ENCODE peak calls at places on chromosome 9, in four cellular contexts. O, S, Y and Z are unnamed samples.

GRCh38 chr9:70043689-70044449 is at the start of gene MAMDC2:
- DNase-seq in S (peak; percentile 77), O (peak; percentile 27), Y (peak; percentile 83), Z (peak; percentile 76)

GRCh38 chr9:114697951-114698351 is 16.0 kb upstream of the TEX48 start:
- DNase-seq in S (no peak), O (no peak), Y (no peak), Z (no peak)

GRCh38 chr9:5269249-5269715 is 35.2 kb downstream of the RLN2 start:
- DNase-seq in O (no peak), Y (no peak), S (no peak), Z (no peak)

GRCh38 chr9:13728917-13729811 is 449.7 kb upstream of the MPDZ start:
- DNase-seq in O (no peak), Y (no peak), S (no peak), Z (no peak)

GRCh38 chr9:126690431-126691051 is 76.8 kb downstream of the LMX1B start:
- DNase-seq in Y (peak; percentile 71), S (peak; percentile 80), O (peak; percentile 73), Z (peak; percentile 59)

GRCh38 chr9:22147818-22148573 is 138.9 kb upstream of the CDKN2B start:
- DNase-seq in Y (no peak), O (no peak), S (no peak), Z (no peak)

GRCh38 chr9:21553441-21553840 is 71.3 kb upstream of the IFNE start:
- DNase-seq in Y (no peak), S (no peak), O (no peak), Z (no peak)

GRCh38 chr9:115262952-115263351 is 145.0 kb upstream of the TNC start:
- DNase-seq in O (no peak), Y (no peak), S (no peak), Z (no peak)

GRCh38 chr9:110069326-110070248 is 138.4 kb downstream of the C9orf152 start:
- DNase-seq in S (no peak), Y (no peak), O (no peak), Z (no peak)

GRCh38 chr9:25602366-25603044 is 75.7 kb downstream of the TUSC1 start:
- DNase-seq in Y (no peak), O (no peak), S (no peak), Z (no peak)

GRCh38 chr9:35790385-35791291 is 753 bp upstream of the NPR2 start:
- DNase-seq in S (no peak), O (peak; percentile 68), Y (peak; percentile 68), Z (peak; percentile 67)

GRCh38 chr9:108234811-108235210 is 621.0 kb downstream of the ACTL7B start:
- DNase-seq in S (no peak), O (no peak), Y (no peak), Z (no peak)

GRCh38 chr9:126025973-126026372 is 278.8 kb downstream of the PBX3 start:
- DNase-seq in Y (no peak), O (no peak), S (peak; percentile 36), Z (no peak)

GRCh38 chr9:118222375-118222774 is 518.2 kb downstream of the TLR4 start:
- DNase-seq in S (no peak), O (no peak), Y (no peak), Z (no peak)

GRCh38 chr9:97470076-97470475 is 31.4 kb upstream of the TMOD1 start:
- DNase-seq in S (no peak), O (no peak), Y (no peak), Z (no peak)

GRCh38 chr9:121510766-121511555 is 11.3 kb upstream of the GGTA1 start:
- DNase-seq in O (no peak), Y (no peak), S (peak; percentile 85), Z (peak; percentile 44)

GRCh38 chr9:126628146-126628545 is 14.4 kb downstream of the LMX1B start:
- DNase-seq in S (no peak), O (no peak), Y (no peak), Z (no peak)

GRCh38 chr9:96460877-96461276 is 10.9 kb downstream of the HABP4 start:
- DNase-seq in S (no peak), Y (no peak), O (no peak), Z (no peak)

GRCh38 chr9:135619599-135619886 is 19.8 kb downstream of the GLT6D1 start:
- DNase-seq in O (no peak), Y (no peak), S (no peak), Z (no peak)

GRCh38 chr9:27836661-27837401 is 263.6 kb upstream of the C9orf72 start:
- DNase-seq in S (no peak), O (no peak), Y (no peak), Z (no peak)

GRCh38 chr9:9754186-9754585 is 858.6 kb downstream of the PTPRD start:
- DNase-seq in O (no peak), Y (no peak), S (no peak), Z (no peak)

GRCh38 chr9:71663931-71664459 is 104.3 kb downstream of the CEMIP2 start:
- DNase-seq in O (no peak), S (no peak), Y (no peak), Z (no peak)

GRCh38 chr9:6109986-6110385 is 94.6 kb upstream of the RANBP6 start:
- DNase-seq in Y (no peak), S (no peak), O (no peak), Z (no peak)

GRCh38 chr9:76459691-76460635 is 981 bp downstream of the GCNT1 start:
- DNase-seq in O (peak; percentile 58), S (peak; percentile 84), Y (no peak), Z (peak; percentile 24)
- TF ChIP-seq CTCF in O (no peak), S (peak; percentile 20), Y (no peak), Z (no peak)

GRCh38 chr9:130466537-130467217 is 21.9 kb downstream of the ASS1 start:
- DNase-seq in S (no peak), Y (no peak), O (no peak), Z (no peak)
- H3K4me3 ChIP-seq in S (no peak overlapping the region), Y (no peak overlapping the region), O (no peak overlapping the region), Z (no peak overlapping the region)

GRCh38 chr9:129367287-129367686 is 189.2 kb upstream of the IER5L start:
- DNase-seq in Y (peak; percentile 4), S (no peak), O (no peak), Z (no peak)
- H3K27ac ChIP-seq in Y (no peak overlapping the region), S (no peak overlapping the region), O (no peak overlapping the region), Z (no peak overlapping the region)

DNA sequence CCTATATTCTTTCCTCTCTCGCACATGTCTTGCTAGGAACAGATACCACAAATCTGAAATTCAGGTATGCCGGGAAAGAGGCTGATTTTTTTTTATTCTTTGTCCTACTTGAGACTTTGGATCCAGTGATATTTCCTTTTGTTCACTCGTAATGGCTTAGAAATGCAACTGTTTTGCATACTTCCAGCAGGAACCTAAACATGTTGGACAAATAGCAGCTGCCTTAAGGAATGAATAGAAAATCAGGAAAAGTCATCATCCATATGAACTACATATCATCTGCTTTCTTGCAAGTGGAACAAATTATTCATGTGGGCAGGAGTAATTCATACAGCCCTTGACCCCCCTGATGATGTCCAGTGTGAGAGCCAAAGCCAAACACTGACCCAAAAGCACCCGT is 17.4 kb downstream of the TTC39B start:
- DNase-seq in S (no peak), Y (no peak), O (no peak), Z (no peak)
- TF ChIP-seq CTCF in S (no peak), Y (no peak), O (no peak), Z (no peak)

DNA sequence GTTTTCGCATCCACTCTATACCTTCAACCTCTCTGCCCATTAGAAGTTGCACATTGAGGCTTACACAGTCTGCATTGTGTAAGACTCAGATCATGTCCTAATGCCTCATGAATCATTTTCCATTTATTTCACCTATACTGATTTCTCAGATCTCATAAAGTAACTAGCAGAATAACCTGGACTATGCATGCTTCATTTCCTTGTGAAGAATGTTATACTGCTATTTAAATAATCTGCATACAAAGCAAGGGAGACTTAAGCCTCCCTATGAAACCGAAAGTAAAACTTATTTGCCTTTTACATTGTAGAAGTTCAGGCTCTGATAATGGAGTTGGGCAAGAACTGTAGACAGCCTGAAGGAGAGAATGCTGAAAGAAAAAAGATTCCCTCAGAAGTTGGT is 235.4 kb downstream of the ELAVL2 start:
- DNase-seq in Y (no peak), O (no peak), S (no peak), Z (no peak)
- H3K4me3 ChIP-seq in Y (peak overlapping the region; percentile 1), O (no peak overlapping the region), S (no peak overlapping the region), Z (peak overlapping the region; percentile 42)

DNA sequence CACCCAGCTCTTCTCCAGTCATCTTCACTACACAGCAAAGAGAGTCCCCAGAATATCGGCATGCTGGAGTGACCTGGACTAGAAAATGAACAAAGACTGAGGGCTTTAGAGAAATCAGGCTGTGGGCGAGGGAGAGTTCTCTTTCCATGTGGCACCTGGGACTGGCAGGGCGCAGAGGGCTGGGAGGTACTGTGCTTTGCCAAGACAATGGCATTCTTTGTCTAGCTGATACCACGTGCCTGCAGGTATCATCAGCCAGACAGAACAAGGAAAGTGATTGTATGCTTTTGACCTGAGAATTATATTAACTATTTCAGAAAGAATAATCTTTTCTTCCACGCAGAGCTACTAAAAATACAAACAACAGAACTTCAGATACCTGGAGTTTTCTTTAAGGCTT is 30.5 kb downstream of the DDX31 start:
- DNase-seq in Y (no peak), O (no peak), S (no peak), Z (no peak)
- H3K27ac ChIP-seq in Y (no peak overlapping the region), O (no peak overlapping the region), S (no peak overlapping the region), Z (no peak overlapping the region)

DNA sequence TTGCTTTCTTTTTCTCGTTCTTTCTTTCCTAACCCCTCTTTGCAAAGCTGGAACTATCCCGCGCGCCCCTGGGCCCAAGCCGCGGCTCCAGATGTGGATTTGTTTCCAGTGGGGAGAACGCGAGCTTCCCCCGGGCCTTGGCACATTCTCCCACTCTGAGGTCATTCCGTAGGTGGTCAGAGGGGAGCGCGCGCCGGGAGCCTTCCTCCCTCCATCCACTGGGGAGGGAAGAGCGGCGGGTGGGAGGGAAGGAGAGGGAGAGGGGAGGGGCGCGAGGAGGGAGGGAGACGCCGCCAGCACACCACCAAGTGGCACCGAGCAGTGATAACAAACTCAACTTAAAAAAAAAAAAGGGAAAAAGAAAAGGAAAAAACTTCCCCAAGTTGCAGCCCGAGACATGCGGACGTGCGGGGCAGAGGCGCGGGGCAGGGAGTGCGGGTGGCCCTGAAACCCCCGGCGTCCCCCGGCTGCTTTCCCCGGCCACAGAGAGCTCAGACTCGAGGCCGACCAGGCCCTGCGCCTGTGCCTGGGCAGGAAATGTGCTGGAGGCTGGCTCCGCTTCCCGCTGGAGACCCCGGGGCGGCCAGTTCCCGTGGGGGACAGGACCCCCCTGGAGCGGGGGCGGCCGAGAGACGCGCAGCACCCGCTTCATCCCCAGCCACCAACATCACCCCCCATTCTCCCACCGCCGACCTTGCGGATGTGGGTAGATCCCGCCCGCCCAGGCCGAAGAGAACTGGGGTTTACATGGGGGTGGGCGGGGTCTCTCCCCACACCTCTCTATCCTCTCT is 3.1 kb downstream of the IER5L start:
- DNase-seq in S (peak; percentile 86), O (peak; percentile 79), Y (peak; percentile 91), Z (peak; percentile 87)
- TF ChIP-seq CTCF in S (no peak), O (no peak), Y (peak; percentile 22), Z (no peak)

GRCh38 chr9:38621434-38622082 is 1.2 kb upstream of the ANKRD18A start:
- DNase-seq in O (peak; percentile 34), Y (peak; percentile 67), S (peak; percentile 86), Z (no peak)
- H3K4me3 ChIP-seq in O (peak overlapping the region; percentile 47), Y (peak overlapping the region; percentile 49), S (peak overlapping the region; percentile 57), Z (peak overlapping the region; percentile 67)

GRCh38 chr9:99057665-99058625 is 47.0 kb upstream of the TGFBR1 start:
- DNase-seq in Y (no peak), S (peak; percentile 83), O (peak; percentile 59), Z (no peak)
- H3K27ac ChIP-seq in Y (peak overlapping the region; percentile 64), S (peak overlapping the region; percentile 88), O (peak overlapping the region; percentile 82), Z (peak overlapping the region; percentile 84)

DNA sequence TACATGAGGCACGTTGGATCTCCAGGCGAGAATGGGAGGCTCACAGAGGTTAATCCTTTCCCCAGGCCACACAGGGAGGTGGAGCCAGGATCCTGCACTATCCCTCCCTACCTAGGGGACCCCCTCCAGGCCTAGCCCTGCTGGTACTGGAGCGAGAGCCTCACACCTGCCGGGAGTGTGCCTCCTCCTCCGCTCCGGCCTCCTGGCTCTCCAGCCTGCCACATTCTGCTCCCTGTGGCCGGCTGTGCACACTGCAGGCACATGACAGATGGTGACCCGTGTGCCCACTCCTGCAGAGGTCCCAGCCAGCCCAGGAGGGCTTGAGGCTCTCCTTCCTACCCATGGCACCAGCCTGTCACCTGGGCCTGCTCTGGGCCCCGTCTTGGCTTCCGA is 93.4 kb downstream of the RXRA start:
- DNase-seq in S (no peak), Y (no peak), O (no peak), Z (no peak)
- TF ChIP-seq CTCF in S (peak; percentile 40), Y (no peak), O (no peak), Z (peak; percentile 41)